ENCODE peak calls at places on chromosomes 2 and 18, in seven cellular contexts. One of them, this sample, is unnamed.
A peak's percentile ranks its signal among the peaks of the same experiment; 100 is the strongest.

GRCh38 chr2:66481100-66481549 is 46.2 kb downstream of the MEIS1 start:
- DNase-seq in activated naive CD4-positive, alpha-beta T cell treated with anti-CD3 and anti-CD28 coated beads, Interleukin-2, amount 50 U/mL, for 16 hours: no peak
- DNase-seq in Calu3: peak; percentile 19
- DNase-seq in cardiac fibroblast: peak; percentile 91
- DNase-seq in RPMI8226: no peak
- DNase-seq in iPS-NIHi11: peak; percentile 36
- DNase-seq in left ventricle myocardium superior: no peak
- DNase-seq in this sample: peak; percentile 18

GRCh38 chr2:127401757-127402695 is 14.3 kb upstream of the MAP3K2 start:
- DNase-seq in cardiac fibroblast: no peak
- DNase-seq in iPS-NIHi11: no peak
- DNase-seq in RPMI8226: no peak
- DNase-seq in Calu3: no peak
- DNase-seq in activated naive CD4-positive, alpha-beta T cell treated with anti-CD3 and anti-CD28 coated beads, Interleukin-2, amount 50 U/mL, for 16 hours: no peak
- DNase-seq in left ventricle myocardium superior: no peak
- DNase-seq in this sample: no peak

GRCh38 chr2:105515581-105516415 is 116.9 kb upstream of the FHL2 start:
- DNase-seq in RPMI8226: no peak
- DNase-seq in activated naive CD4-positive, alpha-beta T cell treated with anti-CD3 and anti-CD28 coated beads, Interleukin-2, amount 50 U/mL, for 16 hours: no peak
- DNase-seq in Calu3: no peak
- DNase-seq in cardiac fibroblast: no peak
- DNase-seq in left ventricle myocardium superior: peak; percentile 91
- DNase-seq in iPS-NIHi11: no peak
- DNase-seq in this sample: no peak

GRCh38 chr2:181354626-181355025 is 102.6 kb upstream of the ITGA4 start:
- DNase-seq in activated naive CD4-positive, alpha-beta T cell treated with anti-CD3 and anti-CD28 coated beads, Interleukin-2, amount 50 U/mL, for 16 hours: no peak
- DNase-seq in left ventricle myocardium superior: no peak
- DNase-seq in RPMI8226: no peak
- DNase-seq in Calu3: no peak
- DNase-seq in iPS-NIHi11: no peak
- DNase-seq in cardiac fibroblast: peak; percentile 78
- DNase-seq in this sample: no peak

GRCh38 chr2:35081001-35081628 is 1274.5 kb upstream of the CRIM1 start:
- DNase-seq in Calu3: no peak
- DNase-seq in left ventricle myocardium superior: no peak
- DNase-seq in activated naive CD4-positive, alpha-beta T cell treated with anti-CD3 and anti-CD28 coated beads, Interleukin-2, amount 50 U/mL, for 16 hours: no peak
- DNase-seq in RPMI8226: no peak
- DNase-seq in iPS-NIHi11: no peak
- DNase-seq in cardiac fibroblast: peak; percentile 7
- DNase-seq in this sample: no peak

GRCh38 chr2:109537565-109538221 is 76.1 kb downstream of the SEPTIN10 start:
- DNase-seq in RPMI8226: no peak
- DNase-seq in activated naive CD4-positive, alpha-beta T cell treated with anti-CD3 and anti-CD28 coated beads, Interleukin-2, amount 50 U/mL, for 16 hours: no peak
- DNase-seq in left ventricle myocardium superior: no peak
- DNase-seq in Calu3: no peak
- DNase-seq in iPS-NIHi11: no peak
- DNase-seq in cardiac fibroblast: peak; percentile 67
- DNase-seq in this sample: peak; percentile 36

GRCh38 chr2:116668691-116669090 is 1145.8 kb upstream of the DDX18 start:
- DNase-seq in activated naive CD4-positive, alpha-beta T cell treated with anti-CD3 and anti-CD28 coated beads, Interleukin-2, amount 50 U/mL, for 16 hours: no peak
- DNase-seq in left ventricle myocardium superior: no peak
- DNase-seq in cardiac fibroblast: no peak
- DNase-seq in Calu3: no peak
- DNase-seq in RPMI8226: no peak
- DNase-seq in iPS-NIHi11: no peak
- DNase-seq in this sample: no peak

GRCh38 chr2:19786408-19787058 is 115.2 kb downstream of the TTC32 start:
- DNase-seq in left ventricle myocardium superior: no peak
- DNase-seq in Calu3: no peak
- DNase-seq in cardiac fibroblast: peak; percentile 74
- DNase-seq in activated naive CD4-positive, alpha-beta T cell treated with anti-CD3 and anti-CD28 coated beads, Interleukin-2, amount 50 U/mL, for 16 hours: no peak
- DNase-seq in RPMI8226: peak; percentile 45
- DNase-seq in iPS-NIHi11: no peak
- DNase-seq in this sample: peak; percentile 53

GRCh38 chr2:194723446-194723845 is 933.6 kb upstream of the SLC39A10 start:
- DNase-seq in cardiac fibroblast: no peak
- DNase-seq in activated naive CD4-positive, alpha-beta T cell treated with anti-CD3 and anti-CD28 coated beads, Interleukin-2, amount 50 U/mL, for 16 hours: no peak
- DNase-seq in RPMI8226: no peak
- DNase-seq in iPS-NIHi11: no peak
- DNase-seq in Calu3: no peak
- DNase-seq in left ventricle myocardium superior: no peak
- DNase-seq in this sample: no peak

GRCh38 chr2:186098821-186099220 is 360.2 kb downstream of the FSIP2 start:
- DNase-seq in RPMI8226: no peak
- DNase-seq in iPS-NIHi11: no peak
- DNase-seq in activated naive CD4-positive, alpha-beta T cell treated with anti-CD3 and anti-CD28 coated beads, Interleukin-2, amount 50 U/mL, for 16 hours: no peak
- DNase-seq in left ventricle myocardium superior: no peak
- DNase-seq in cardiac fibroblast: no peak
- DNase-seq in Calu3: no peak
- DNase-seq in this sample: no peak

GRCh38 chr2:85956647-85957039 is 67.9 kb upstream of the ST3GAL5 start:
- DNase-seq in Calu3: no peak
- DNase-seq in RPMI8226: no peak
- DNase-seq in iPS-NIHi11: no peak
- DNase-seq in activated naive CD4-positive, alpha-beta T cell treated with anti-CD3 and anti-CD28 coated beads, Interleukin-2, amount 50 U/mL, for 16 hours: no peak
- DNase-seq in left ventricle myocardium superior: no peak
- DNase-seq in cardiac fibroblast: no peak
- DNase-seq in this sample: no peak

GRCh38 chr2:234998404-234999211 is 46.8 kb downstream of the SH3BP4 start:
- DNase-seq in cardiac fibroblast: peak; percentile 29
- DNase-seq in activated naive CD4-positive, alpha-beta T cell treated with anti-CD3 and anti-CD28 coated beads, Interleukin-2, amount 50 U/mL, for 16 hours: no peak
- DNase-seq in iPS-NIHi11: no peak
- DNase-seq in left ventricle myocardium superior: no peak
- DNase-seq in Calu3: no peak
- DNase-seq in RPMI8226: no peak
- DNase-seq in this sample: peak; percentile 58

GRCh38 chr2:125615438-125615837 is 1040.5 kb upstream of the GYPC start:
- DNase-seq in iPS-NIHi11: no peak
- DNase-seq in RPMI8226: no peak
- DNase-seq in left ventricle myocardium superior: no peak
- DNase-seq in cardiac fibroblast: no peak
- DNase-seq in activated naive CD4-positive, alpha-beta T cell treated with anti-CD3 and anti-CD28 coated beads, Interleukin-2, amount 50 U/mL, for 16 hours: no peak
- DNase-seq in Calu3: no peak
- DNase-seq in this sample: no peak

GRCh38 chr18:9513971-9514512 is 38.7 kb downstream of the RALBP1 start:
- DNase-seq in Calu3: no peak
- DNase-seq in left ventricle myocardium superior: no peak
- DNase-seq in RPMI8226: no peak
- DNase-seq in iPS-NIHi11: no peak
- DNase-seq in activated naive CD4-positive, alpha-beta T cell treated with anti-CD3 and anti-CD28 coated beads, Interleukin-2, amount 50 U/mL, for 16 hours: no peak
- DNase-seq in cardiac fibroblast: peak; percentile 54
- DNase-seq in this sample: no peak

GRCh38 chr2:22981785-22982184 is 403.2 kb upstream of the KLHL29 start:
- DNase-seq in RPMI8226: no peak
- DNase-seq in Calu3: no peak
- DNase-seq in iPS-NIHi11: no peak
- DNase-seq in left ventricle myocardium superior: no peak
- DNase-seq in cardiac fibroblast: no peak
- DNase-seq in activated naive CD4-positive, alpha-beta T cell treated with anti-CD3 and anti-CD28 coated beads, Interleukin-2, amount 50 U/mL, for 16 hours: no peak
- DNase-seq in this sample: no peak

GRCh38 chr2:74577448-74577847 is 22.9 kb downstream of the DOK1 start:
- DNase-seq in Calu3: no peak
- DNase-seq in left ventricle myocardium superior: no peak
- DNase-seq in activated naive CD4-positive, alpha-beta T cell treated with anti-CD3 and anti-CD28 coated beads, Interleukin-2, amount 50 U/mL, for 16 hours: no peak
- DNase-seq in cardiac fibroblast: peak; percentile 65
- DNase-seq in RPMI8226: no peak
- DNase-seq in iPS-NIHi11: no peak
- DNase-seq in this sample: no peak

GRCh38 chr2:25955869-25956535 is 26.3 kb downstream of the KIF3C start:
- DNase-seq in iPS-NIHi11: no peak
- DNase-seq in left ventricle myocardium superior: no peak
- DNase-seq in cardiac fibroblast: no peak
- DNase-seq in RPMI8226: peak; percentile 41
- DNase-seq in Calu3: no peak
- DNase-seq in activated naive CD4-positive, alpha-beta T cell treated with anti-CD3 and anti-CD28 coated beads, Interleukin-2, amount 50 U/mL, for 16 hours: no peak
- DNase-seq in this sample: no peak

GRCh38 chr2:62597323-62597722 is 91.3 kb upstream of the TMEM17 start:
- DNase-seq in activated naive CD4-positive, alpha-beta T cell treated with anti-CD3 and anti-CD28 coated beads, Interleukin-2, amount 50 U/mL, for 16 hours: no peak
- DNase-seq in RPMI8226: peak; percentile 33
- DNase-seq in Calu3: no peak
- DNase-seq in iPS-NIHi11: no peak
- DNase-seq in cardiac fibroblast: peak; percentile 63
- DNase-seq in left ventricle myocardium superior: no peak
- DNase-seq in this sample: no peak

GRCh38 chr18:41966943-41967342 is 11.9 kb downstream of the PIK3C3 start:
- DNase-seq in RPMI8226: no peak
- DNase-seq in left ventricle myocardium superior: no peak
- DNase-seq in activated naive CD4-positive, alpha-beta T cell treated with anti-CD3 and anti-CD28 coated beads, Interleukin-2, amount 50 U/mL, for 16 hours: no peak
- DNase-seq in iPS-NIHi11: no peak
- DNase-seq in cardiac fibroblast: peak; percentile 39
- DNase-seq in Calu3: no peak
- DNase-seq in this sample: no peak

GRCh38 chr2:148524519-148524919 is 120.0 kb upstream of the EPC2 start:
- DNase-seq in RPMI8226: no peak
- DNase-seq in cardiac fibroblast: no peak
- DNase-seq in iPS-NIHi11: no peak
- DNase-seq in activated naive CD4-positive, alpha-beta T cell treated with anti-CD3 and anti-CD28 coated beads, Interleukin-2, amount 50 U/mL, for 16 hours: peak; percentile 54
- DNase-seq in left ventricle myocardium superior: no peak
- DNase-seq in Calu3: no peak
- DNase-seq in this sample: no peak

GRCh38 chr2:67135201-67135600 is 261.9 kb upstream of the ETAA1 start:
- DNase-seq in iPS-NIHi11: no peak
- DNase-seq in RPMI8226: no peak
- DNase-seq in Calu3: no peak
- DNase-seq in activated naive CD4-positive, alpha-beta T cell treated with anti-CD3 and anti-CD28 coated beads, Interleukin-2, amount 50 U/mL, for 16 hours: no peak
- DNase-seq in left ventricle myocardium superior: no peak
- DNase-seq in cardiac fibroblast: no peak
- DNase-seq in this sample: no peak

GRCh38 chr2:26696352-26696816 is 3.9 kb downstream of the KCNK3 start:
- DNase-seq in Calu3: peak; percentile 71
- DNase-seq in activated naive CD4-positive, alpha-beta T cell treated with anti-CD3 and anti-CD28 coated beads, Interleukin-2, amount 50 U/mL, for 16 hours: no peak
- DNase-seq in RPMI8226: no peak
- DNase-seq in cardiac fibroblast: peak; percentile 30
- DNase-seq in left ventricle myocardium superior: no peak
- DNase-seq in iPS-NIHi11: peak; percentile 49
- DNase-seq in this sample: peak; percentile 30

GRCh38 chr2:201257381-201257940 is 2.9 kb upstream of the CASP8 start:
- DNase-seq in cardiac fibroblast: no peak
- DNase-seq in iPS-NIHi11: peak; percentile 49
- DNase-seq in Calu3: peak; percentile 58
- DNase-seq in RPMI8226: peak; percentile 82
- DNase-seq in activated naive CD4-positive, alpha-beta T cell treated with anti-CD3 and anti-CD28 coated beads, Interleukin-2, amount 50 U/mL, for 16 hours: peak; percentile 31
- DNase-seq in left ventricle myocardium superior: peak; percentile 48
- DNase-seq in this sample: peak; percentile 46

GRCh38 chr18:21820035-21820810 is 79.6 kb downstream of the MIB1 start:
- DNase-seq in iPS-NIHi11: peak; percentile 35
- DNase-seq in RPMI8226: peak; percentile 55
- DNase-seq in cardiac fibroblast: peak; percentile 52
- DNase-seq in activated naive CD4-positive, alpha-beta T cell treated with anti-CD3 and anti-CD28 coated beads, Interleukin-2, amount 50 U/mL, for 16 hours: no peak
- DNase-seq in Calu3: no peak
- DNase-seq in left ventricle myocardium superior: no peak
- DNase-seq in this sample: peak; percentile 9

GRCh38 chr18:79706006-79706405 is 26.4 kb downstream of the CTDP1 start:
- DNase-seq in RPMI8226: no peak
- DNase-seq in activated naive CD4-positive, alpha-beta T cell treated with anti-CD3 and anti-CD28 coated beads, Interleukin-2, amount 50 U/mL, for 16 hours: no peak
- DNase-seq in cardiac fibroblast: no peak
- DNase-seq in iPS-NIHi11: no peak
- DNase-seq in left ventricle myocardium superior: no peak
- DNase-seq in Calu3: no peak
- DNase-seq in this sample: no peak

GRCh38 chr2:99085400-99085799 is 56.1 kb upstream of the C2orf15 start:
- DNase-seq in Calu3: no peak
- DNase-seq in cardiac fibroblast: peak; percentile 30
- DNase-seq in activated naive CD4-positive, alpha-beta T cell treated with anti-CD3 and anti-CD28 coated beads, Interleukin-2, amount 50 U/mL, for 16 hours: peak; percentile 14
- DNase-seq in left ventricle myocardium superior: no peak
- DNase-seq in RPMI8226: peak; percentile 30
- DNase-seq in iPS-NIHi11: no peak
- DNase-seq in this sample: no peak

GRCh38 chr18:46274266-46274665 is 170.1 kb downstream of the HAUS1 start:
- DNase-seq in iPS-NIHi11: no peak
- DNase-seq in cardiac fibroblast: no peak
- DNase-seq in activated naive CD4-positive, alpha-beta T cell treated with anti-CD3 and anti-CD28 coated beads, Interleukin-2, amount 50 U/mL, for 16 hours: no peak
- DNase-seq in left ventricle myocardium superior: no peak
- DNase-seq in RPMI8226: no peak
- DNase-seq in Calu3: no peak
- DNase-seq in this sample: no peak

GRCh38 chr2:216620806-216621205 is 12.4 kb upstream of the IGFBP2 start:
- DNase-seq in RPMI8226: no peak
- DNase-seq in activated naive CD4-positive, alpha-beta T cell treated with anti-CD3 and anti-CD28 coated beads, Interleukin-2, amount 50 U/mL, for 16 hours: no peak
- DNase-seq in iPS-NIHi11: no peak
- DNase-seq in cardiac fibroblast: peak; percentile 33
- DNase-seq in Calu3: no peak
- DNase-seq in left ventricle myocardium superior: peak; percentile 43
- DNase-seq in this sample: peak; percentile 61

GRCh38 chr2:68994864-68995263 is 18.1 kb upstream of the ANTXR1 start:
- DNase-seq in RPMI8226: no peak
- DNase-seq in iPS-NIHi11: no peak
- DNase-seq in Calu3: no peak
- DNase-seq in left ventricle myocardium superior: peak; percentile 69
- DNase-seq in activated naive CD4-positive, alpha-beta T cell treated with anti-CD3 and anti-CD28 coated beads, Interleukin-2, amount 50 U/mL, for 16 hours: no peak
- DNase-seq in cardiac fibroblast: peak; percentile 88
- DNase-seq in this sample: no peak

GRCh38 chr2:3460831-3461544 is 58.3 kb downstream of the ADI1 start:
- DNase-seq in activated naive CD4-positive, alpha-beta T cell treated with anti-CD3 and anti-CD28 coated beads, Interleukin-2, amount 50 U/mL, for 16 hours: no peak
- DNase-seq in cardiac fibroblast: no peak
- DNase-seq in left ventricle myocardium superior: peak; percentile 73
- DNase-seq in RPMI8226: no peak
- DNase-seq in Calu3: no peak
- DNase-seq in iPS-NIHi11: no peak
- DNase-seq in this sample: no peak

This sample was measured in hepatocyte.